ENCODE peak calls at places on chromosomes 3 and 15, in five cellular contexts. One of them, this sample, is unnamed.

GRCh38 chr3:126540342-126540849 is 16.4 kb downstream of the CHST13 start:
- DNase-seq in esophagus muscularis mucosa: no peak
- DNase-seq in HepG2: no peak
- DNase-seq in A549: peak
- DNase-seq in stomach: no peak
- DNase-seq in this sample: peak

GRCh38 chr15:76139368-76140068 is 79.7 kb downstream of the TMEM266 start:
- DNase-seq in esophagus muscularis mucosa: no peak
- DNase-seq in A549: peak
- DNase-seq in HepG2: peak
- DNase-seq in stomach: peak
- DNase-seq in this sample: peak

GRCh38 chr15:91304794-91305193 is 204.7 kb downstream of the SV2B start:
- DNase-seq in HepG2: no peak
- DNase-seq in A549: no peak
- DNase-seq in esophagus muscularis mucosa: no peak
- DNase-seq in stomach: no peak
- DNase-seq in this sample: no peak

GRCh38 chr15:53611145-53611920 is 148.1 kb downstream of the WDR72 start:
- DNase-seq in A549: no peak
- DNase-seq in HepG2: peak
- DNase-seq in esophagus muscularis mucosa: no peak
- DNase-seq in stomach: no peak
- DNase-seq in this sample: no peak

GRCh38 chr15:99096894-99097426 is 7.9 kb upstream of the SYNM start:
- DNase-seq in esophagus muscularis mucosa: no peak
- DNase-seq in HepG2: no peak
- DNase-seq in stomach: no peak
- DNase-seq in A549: no peak
- DNase-seq in this sample: no peak

GRCh38 chr3:52359116-52359855 is 43.2 kb downstream of the DNAH1 start:
- DNase-seq in A549: no peak
- DNase-seq in stomach: no peak
- DNase-seq in HepG2: no peak
- DNase-seq in esophagus muscularis mucosa: no peak
- DNase-seq in this sample: no peak

GRCh38 chr15:40244961-40245523 is 6.2 kb downstream of the PAK6 start:
- DNase-seq in stomach: peak
- DNase-seq in esophagus muscularis mucosa: no peak
- DNase-seq in A549: no peak
- DNase-seq in HepG2: peak
- DNase-seq in this sample: peak

GRCh38 chr15:74573987-74574386 is 33.0 kb downstream of the ARID3B start:
- DNase-seq in A549: no peak
- DNase-seq in esophagus muscularis mucosa: no peak
- DNase-seq in HepG2: no peak
- DNase-seq in stomach: no peak
- DNase-seq in this sample: no peak

GRCh38 chr3:46065294-46065705 is 38.0 kb upstream of the XCR1 start:
- DNase-seq in HepG2: no peak
- DNase-seq in A549: no peak
- DNase-seq in esophagus muscularis mucosa: no peak
- DNase-seq in stomach: peak
- DNase-seq in this sample: peak

GRCh38 chr3:50192689-50193141 is 1.3 kb downstream of the GNAT1 start:
- DNase-seq in stomach: peak
- DNase-seq in HepG2: peak
- DNase-seq in A549: peak
- DNase-seq in esophagus muscularis mucosa: peak
- DNase-seq in this sample: peak

GRCh38 chr3:110420158-110420641 is 651.4 kb upstream of the NECTIN3 start:
- DNase-seq in A549: peak
- DNase-seq in esophagus muscularis mucosa: no peak
- DNase-seq in HepG2: no peak
- DNase-seq in stomach: no peak
- DNase-seq in this sample: no peak

GRCh38 chr3:12957824-12958792 is 115.1 kb downstream of the IQSEC1 start:
- DNase-seq in HepG2: no peak
- DNase-seq in A549: no peak
- DNase-seq in esophagus muscularis mucosa: no peak
- DNase-seq in stomach: no peak
- DNase-seq in this sample: no peak

GRCh38 chr3:84825817-84826216 is 133.0 kb upstream of the CADM2 start:
- DNase-seq in esophagus muscularis mucosa: no peak
- DNase-seq in HepG2: no peak
- DNase-seq in A549: no peak
- DNase-seq in stomach: no peak
- DNase-seq in this sample: no peak

GRCh38 chr3:161890147-161890625 is 393.6 kb downstream of the OTOL1 start:
- DNase-seq in A549: peak
- DNase-seq in HepG2: no peak
- DNase-seq in esophagus muscularis mucosa: no peak
- DNase-seq in stomach: peak
- DNase-seq in this sample: peak

GRCh38 chr15:74845208-74845568 is 2.2 kb upstream of the ULK3 start:
- DNase-seq in esophagus muscularis mucosa: no peak
- DNase-seq in A549: no peak
- DNase-seq in HepG2: no peak
- DNase-seq in stomach: no peak
- DNase-seq in this sample: no peak

GRCh38 chr3:112900088-112900487 is 53.4 kb upstream of the CD200R1L start:
- DNase-seq in A549: no peak
- DNase-seq in HepG2: no peak
- DNase-seq in stomach: no peak
- DNase-seq in esophagus muscularis mucosa: no peak
- DNase-seq in this sample: no peak

GRCh38 chr3:100401674-100402036 is 316 bp downstream of the LNP1 start:
- DNase-seq in esophagus muscularis mucosa: peak
- DNase-seq in stomach: no peak
- DNase-seq in A549: no peak
- DNase-seq in HepG2: no peak
- DNase-seq in this sample: peak

GRCh38 chr3:70822777-70823176 is 510.3 kb upstream of the MDFIC2 start:
- DNase-seq in stomach: no peak
- DNase-seq in A549: no peak
- DNase-seq in HepG2: no peak
- DNase-seq in esophagus muscularis mucosa: no peak
- DNase-seq in this sample: no peak

GRCh38 chr3:145698252-145698651 is 462.7 kb downstream of the PLOD2 start:
- DNase-seq in A549: no peak
- DNase-seq in stomach: no peak
- DNase-seq in esophagus muscularis mucosa: no peak
- DNase-seq in HepG2: no peak
- DNase-seq in this sample: no peak

GRCh38 chr15:31364301-31365031 is 37.8 kb downstream of the KLF13 start:
- DNase-seq in HepG2: no peak
- DNase-seq in esophagus muscularis mucosa: no peak
- DNase-seq in stomach: no peak
- DNase-seq in A549: no peak
- DNase-seq in this sample: peak

GRCh38 chr3:152961323-152961722 is 126.4 kb downstream of the P2RY1 start:
- DNase-seq in HepG2: peak
- DNase-seq in A549: peak
- DNase-seq in esophagus muscularis mucosa: no peak
- DNase-seq in stomach: no peak
- DNase-seq in this sample: no peak

GRCh38 chr3:115581347-115582135 is 41.8 kb upstream of the GAP43 start:
- DNase-seq in HepG2: no peak
- DNase-seq in stomach: no peak
- DNase-seq in esophagus muscularis mucosa: no peak
- DNase-seq in A549: no peak
- DNase-seq in this sample: no peak

GRCh38 chr3:115330406-115330805 is 183.3 kb upstream of the ZBTB20 start:
- DNase-seq in stomach: no peak
- DNase-seq in HepG2: no peak
- DNase-seq in esophagus muscularis mucosa: no peak
- DNase-seq in A549: no peak
- DNase-seq in this sample: no peak

GRCh38 chr3:69364354-69364753 is 21.5 kb downstream of the FRMD4B start:
- DNase-seq in stomach: no peak
- DNase-seq in HepG2: no peak
- DNase-seq in esophagus muscularis mucosa: no peak
- DNase-seq in A549: no peak
- DNase-seq in this sample: no peak

GRCh38 chr3:22360977-22361376 is 610.0 kb upstream of the ZNF385D start:
- DNase-seq in stomach: no peak
- DNase-seq in HepG2: no peak
- DNase-seq in esophagus muscularis mucosa: no peak
- DNase-seq in A549: no peak
- DNase-seq in this sample: no peak

GRCh38 chr15:81239190-81239589 is 42.5 kb downstream of the IL16 start:
- DNase-seq in stomach: no peak
- DNase-seq in A549: no peak
- DNase-seq in esophagus muscularis mucosa: peak
- DNase-seq in HepG2: no peak
- DNase-seq in this sample: no peak

GRCh38 chr15:49225572-49226281 is 55.7 kb downstream of the GALK2 start:
- DNase-seq in A549: no peak
- DNase-seq in esophagus muscularis mucosa: no peak
- DNase-seq in HepG2: no peak
- DNase-seq in stomach: peak
- DNase-seq in this sample: no peak

GRCh38 chr3:16482770-16483531 is 30.5 kb downstream of the RFTN1 start:
- DNase-seq in esophagus muscularis mucosa: no peak
- DNase-seq in HepG2: no peak
- DNase-seq in stomach: no peak
- DNase-seq in A549: no peak
- DNase-seq in this sample: peak
- H3K27ac ChIP-seq in esophagus muscularis mucosa: peak
- H3K27ac ChIP-seq in HepG2: no peak
- H3K27ac ChIP-seq in stomach: peak
- H3K27ac ChIP-seq in A549: no peak
- H3K27ac ChIP-seq in this sample: peak

DNA sequence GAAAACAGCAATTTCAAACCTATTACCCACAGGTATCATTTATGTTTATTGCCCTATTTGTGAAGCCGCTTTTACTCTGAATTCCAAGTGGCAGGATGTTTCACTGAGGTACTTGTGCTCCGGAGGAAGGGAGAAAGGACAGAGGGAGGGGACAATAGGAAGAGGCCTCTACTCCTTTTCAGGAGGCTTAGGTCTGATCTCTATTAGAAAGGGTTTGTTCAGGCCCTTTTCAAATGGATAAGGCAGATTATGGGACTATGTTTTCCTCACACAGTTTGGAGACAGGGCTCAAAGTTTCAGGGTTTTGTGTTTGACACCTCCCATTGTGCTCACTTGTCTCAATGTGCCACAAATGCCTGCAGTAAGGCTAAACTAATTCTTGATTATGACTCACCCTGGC is 646.7 kb downstream of the TUSC7 start:
- DNase-seq in stomach: no peak
- DNase-seq in esophagus muscularis mucosa: no peak
- DNase-seq in A549: no peak
- DNase-seq in HepG2: no peak
- DNase-seq in this sample: no peak
- TF ChIP-seq EP300 in stomach: no peak
- TF ChIP-seq EP300 in esophagus muscularis mucosa: no peak
- TF ChIP-seq EP300 in A549: no peak
- TF ChIP-seq EP300 in HepG2: no peak
- TF ChIP-seq EP300 in this sample: no peak

GRCh38 chr15:101521084-101521483 is 31.6 kb upstream of the PCSK6 start:
- DNase-seq in stomach: no peak
- DNase-seq in A549: no peak
- DNase-seq in HepG2: no peak
- DNase-seq in esophagus muscularis mucosa: peak
- DNase-seq in this sample: no peak
- H3K27ac ChIP-seq in stomach: no peak
- H3K27ac ChIP-seq in A549: no peak
- H3K27ac ChIP-seq in HepG2: no peak
- H3K27ac ChIP-seq in esophagus muscularis mucosa: no peak
- H3K27ac ChIP-seq in this sample: peak

GRCh38 chr3:101943028-101943427 is 93.7 kb downstream of the NFKBIZ start:
- DNase-seq in stomach: no peak
- DNase-seq in A549: no peak
- DNase-seq in esophagus muscularis mucosa: no peak
- DNase-seq in HepG2: no peak
- DNase-seq in this sample: no peak
- TF ChIP-seq EP300 in stomach: no peak
- TF ChIP-seq EP300 in A549: no peak
- TF ChIP-seq EP300 in esophagus muscularis mucosa: no peak
- TF ChIP-seq EP300 in HepG2: no peak
- TF ChIP-seq EP300 in this sample: no peak

GRCh38 chr15:71138473-71138872 is 23.2 kb downstream of the THSD4 start:
- DNase-seq in stomach: no peak
- DNase-seq in HepG2: no peak
- DNase-seq in A549: no peak
- DNase-seq in esophagus muscularis mucosa: peak
- DNase-seq in this sample: no peak

GRCh38 chr15:71133734-71134464 is 18.6 kb downstream of the THSD4 start:
- DNase-seq in HepG2: no peak
- DNase-seq in esophagus muscularis mucosa: no peak
- DNase-seq in stomach: no peak
- DNase-seq in A549: no peak
- DNase-seq in this sample: no peak

GRCh38 chr15:71139264-71139663 is 24.0 kb downstream of the THSD4 start:
- DNase-seq in A549: no peak
- DNase-seq in esophagus muscularis mucosa: peak
- DNase-seq in HepG2: no peak
- DNase-seq in stomach: no peak
- DNase-seq in this sample: no peak

GRCh38 chr15:71136159-71137137 is 21.2 kb downstream of the THSD4 start:
- DNase-seq in stomach: no peak
- DNase-seq in esophagus muscularis mucosa: no peak
- DNase-seq in A549: peak
- DNase-seq in HepG2: no peak
- DNase-seq in this sample: no peak

DNA sequence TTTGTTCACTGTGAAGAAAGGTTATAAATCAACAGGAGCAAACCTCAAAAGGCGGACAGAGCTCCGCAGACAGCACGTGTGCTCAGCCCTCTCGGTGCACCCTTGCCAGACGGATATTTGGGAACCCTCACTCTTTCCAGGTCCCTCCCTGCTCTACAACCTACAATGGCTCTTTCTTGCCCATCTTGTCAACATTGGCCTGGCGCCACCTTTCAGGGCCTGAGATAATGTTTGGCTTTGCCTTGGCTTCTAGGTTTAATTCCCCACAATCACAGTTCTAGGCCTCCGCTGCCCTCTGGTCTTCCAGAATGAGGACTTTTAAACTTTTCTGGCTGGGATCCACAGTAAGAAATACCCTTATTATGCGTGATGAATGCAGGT is 21.9 kb downstream of the THSD4 start:
- DNase-seq in A549: no peak
- DNase-seq in HepG2: no peak
- DNase-seq in esophagus muscularis mucosa: peak
- DNase-seq in stomach: peak
- DNase-seq in this sample: peak
- H3K27ac ChIP-seq in A549: peak
- H3K27ac ChIP-seq in HepG2: no peak
- H3K27ac ChIP-seq in esophagus muscularis mucosa: no peak
- H3K27ac ChIP-seq in stomach: no peak
- H3K27ac ChIP-seq in this sample: no peak

DNA sequence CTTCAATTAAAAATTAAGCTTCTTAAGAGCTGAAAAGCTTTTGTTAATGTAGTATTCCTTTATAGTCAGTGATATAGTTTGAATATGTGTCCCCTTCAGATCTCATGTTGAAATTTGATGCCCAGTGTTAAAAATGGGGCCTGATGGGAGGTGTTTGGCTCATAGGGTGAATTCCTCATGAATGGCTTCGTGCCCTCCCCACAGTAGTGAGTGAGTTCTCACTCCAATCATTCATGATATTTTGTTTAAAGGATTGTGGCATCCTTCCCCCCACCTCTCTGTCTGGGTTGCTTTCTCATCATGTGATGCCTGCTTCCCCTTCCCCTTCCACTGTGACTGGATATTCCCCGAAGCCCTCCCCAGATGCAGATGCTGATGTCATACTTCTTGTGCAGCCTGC is 649.8 kb upstream of the NR2F2 start:
- DNase-seq in A549: no peak
- DNase-seq in esophagus muscularis mucosa: no peak
- DNase-seq in HepG2: no peak
- DNase-seq in stomach: no peak
- DNase-seq in this sample: no peak
- TF ChIP-seq EP300 in A549: no peak
- TF ChIP-seq EP300 in esophagus muscularis mucosa: no peak
- TF ChIP-seq EP300 in HepG2: no peak
- TF ChIP-seq EP300 in stomach: no peak
- TF ChIP-seq EP300 in this sample: no peak

This sample was measured in transverse colon.